ENCODE peak calls at places on chromosomes 4 and X, in four cellular contexts. L, N, R and B are unnamed samples.

GRCh38 chr4:88659061-88659889 is 38.4 kb downstream of the NAP1L5 start:
- DNase-seq in R (peak; percentile 87), L (peak; percentile 18), N (peak; percentile 25), B (peak; percentile 29)

GRCh38 chrX:9430346-9430745 is 34.5 kb upstream of the TBL1X start:
- DNase-seq in L (no peak), R (no peak), N (no peak), B (no peak)

GRCh38 chr4:137125011-137125410 is 407.3 kb downstream of the PCDH18 start:
- DNase-seq in L (no peak), R (peak; percentile 78), N (no peak), B (peak; percentile 13)

GRCh38 chrX:6024204-6024603 is 204.5 kb downstream of the NLGN4X start:
- DNase-seq in R (peak; percentile 1), N (no peak), L (no peak), B (no peak)

GRCh38 chrX:106919932-106920452 is at the start of gene CLDN2:
- DNase-seq in R (no peak), L (peak; percentile 75), N (no peak), B (peak; percentile 18)

GRCh38 chr4:187286536-187286935 is 562.9 kb upstream of the FAT1 start:
- DNase-seq in N (no peak), R (no peak), L (no peak), B (no peak)

GRCh38 chr4:19539192-19539591 is 712.5 kb upstream of the SLIT2 start:
- DNase-seq in R (no peak), L (no peak), N (no peak), B (no peak)

GRCh38 chrX:32839781-32840180 is 371.6 kb downstream of the DMD start:
- DNase-seq in N (no peak), L (no peak), R (no peak), B (no peak)

GRCh38 chr4:3372933-3373465 is 68.8 kb upstream of the HGFAC start:
- DNase-seq in R (no peak), L (no peak), N (no peak), B (no peak)

GRCh38 chr4:8607603-8608481 is 15.3 kb downstream of the CPZ start:
- DNase-seq in N (no peak), R (peak; percentile 38), L (peak; percentile 70), B (no peak)

GRCh38 chr4:76562161-76562560 is 127.1 kb downstream of the SHROOM3 start:
- DNase-seq in R (peak; percentile 79), N (no peak), L (no peak), B (peak; percentile 30)

GRCh38 chr4:58313444-58313843 is 1203.3 kb upstream of the IGFBP7 start:
- DNase-seq in R (no peak), N (no peak), L (no peak), B (no peak)

GRCh38 chr4:16457944-16458343 is 231.7 kb upstream of the TAPT1 start:
- DNase-seq in R (peak; percentile 54), L (no peak), N (no peak), B (no peak)

GRCh38 chrX:125131146-125131545 is 188.5 kb upstream of the TEX13C start:
- DNase-seq in N (no peak), L (no peak), R (peak; percentile 1), B (no peak)

GRCh38 chrX:73903941-73904340 is 340.9 kb downstream of the CHIC1 start:
- DNase-seq in N (no peak), L (no peak), R (no peak), B (no peak)

GRCh38 chrX:69210513-69211065 is 45.3 kb upstream of the PJA1 start:
- DNase-seq in N (no peak), R (no peak), L (no peak), B (no peak)

GRCh38 chr4:176380352-176381157 is 60.8 kb downstream of the SPCS3 start:
- DNase-seq in R (no peak), L (no peak), N (no peak), B (no peak)

GRCh38 chrX:37420179-37420578 is 71.0 kb downstream of the PRRG1 start:
- DNase-seq in R (peak; percentile 10), N (no peak), L (no peak), B (no peak)

GRCh38 chrX:50726296-50726695 is 87.7 kb downstream of the SHROOM4 start:
- DNase-seq in N (no peak), L (no peak), R (no peak), B (no peak)

GRCh38 chr4:101174679-101175078 is 172.6 kb downstream of the PPP3CA start:
- DNase-seq in R (no peak), N (no peak), L (no peak), B (no peak)

GRCh38 chr4:8522160-8523120 is 57.8 kb upstream of the GPR78 start:
- DNase-seq in L (no peak), R (no peak), N (no peak), B (no peak)

GRCh38 chrX:33014949-33015348 is 196.4 kb downstream of the DMD start:
- DNase-seq in N (no peak), L (no peak), R (no peak), B (no peak)

GRCh38 chrX:12973561-12974216 is 1.2 kb upstream of the TMSB4X start:
- DNase-seq in N (no peak), R (no peak), L (no peak), B (no peak)
- H3K4me3 ChIP-seq in N (peak overlapping the region; percentile 96), R (peak overlapping the region; percentile 99), L (peak overlapping the region; percentile 83), B (no peak overlapping the region)

DNA sequence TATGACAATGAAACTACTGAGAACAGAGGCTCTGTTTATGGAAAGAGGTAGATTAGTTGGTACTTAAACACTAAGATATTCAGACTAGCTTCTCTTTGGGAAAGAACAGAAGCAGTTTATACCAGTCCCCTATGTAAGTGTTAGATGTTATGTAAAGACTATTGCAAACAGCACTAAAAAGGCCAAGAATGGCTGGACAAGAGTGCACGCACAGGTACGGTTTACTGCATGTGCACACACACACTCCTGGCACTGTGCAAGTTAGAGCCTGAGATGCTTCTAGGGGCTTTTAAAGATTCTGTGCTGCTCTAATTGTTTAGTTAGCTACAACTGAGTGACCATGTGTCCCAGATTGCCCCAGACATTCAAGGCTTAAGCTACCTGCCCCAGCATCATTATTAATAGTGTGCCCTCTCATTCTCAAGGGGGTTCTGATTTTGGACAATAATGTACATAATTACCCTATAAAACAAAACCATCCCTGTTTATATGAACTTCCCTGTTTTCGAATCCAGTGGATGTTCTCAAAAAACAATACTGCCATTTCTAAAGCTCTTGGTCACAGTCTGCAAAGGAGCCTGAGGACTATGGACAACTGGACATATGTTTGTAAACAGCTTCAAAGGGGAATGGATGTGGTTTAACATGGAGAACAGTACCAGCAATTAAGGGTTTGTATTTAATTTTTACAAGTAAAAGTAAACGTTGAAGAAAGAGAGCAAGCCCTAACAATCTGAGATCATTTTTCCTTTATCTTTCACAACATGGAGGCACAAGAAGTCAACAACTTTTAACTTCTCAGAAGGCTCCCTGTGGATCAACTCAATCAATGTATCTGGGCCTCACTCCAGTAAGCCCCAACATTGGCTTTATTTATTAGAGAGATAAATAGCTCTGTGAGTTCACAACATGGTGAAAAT is 2.0 kb downstream of the SETD7 start:
- DNase-seq in L (no peak), N (no peak), R (peak; percentile 20), B (no peak)
- H3K4me3 ChIP-seq in L (peak overlapping the region; percentile 63), N (peak overlapping the region; percentile 94), R (peak overlapping the region; percentile 88), B (peak overlapping the region; percentile 71)

GRCh38 chr4:31291238-31291637 is 571.1 kb downstream of the PCDH7 start:
- DNase-seq in R (no peak), L (no peak), N (no peak), B (no peak)
- H3K4me3 ChIP-seq in R (no peak overlapping the region), L (no peak overlapping the region), N (no peak overlapping the region), B (no peak overlapping the region)

GRCh38 chrX:136766785-136767103 is 14.0 kb downstream of the ARHGEF6 start:
- DNase-seq in L (no peak), N (no peak), R (peak; percentile 23), B (no peak)
- H3K4me3 ChIP-seq in L (peak overlapping the region; percentile 53), N (peak overlapping the region; percentile 84), R (peak overlapping the region; percentile 76), B (peak overlapping the region; percentile 49)

DNA sequence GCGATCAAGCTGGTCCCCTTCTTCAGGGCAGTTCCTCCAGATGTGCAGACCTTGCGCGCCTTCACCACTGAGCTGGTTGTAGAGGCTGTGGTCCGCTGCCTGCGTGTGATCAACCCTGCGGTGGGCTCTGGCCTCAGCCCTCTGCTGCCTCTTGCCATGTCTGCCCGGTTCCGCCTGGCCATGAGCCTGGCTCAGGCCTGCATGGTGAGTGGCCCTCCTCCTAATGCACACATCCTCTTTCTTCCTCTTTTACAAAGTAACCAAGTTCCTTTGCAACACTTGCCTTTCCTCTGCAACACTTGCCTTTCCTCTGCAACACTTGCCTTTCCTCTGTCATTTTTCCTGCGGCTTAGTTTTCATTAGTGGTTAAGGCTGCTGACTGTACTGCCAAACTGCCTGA is 1.8 kb downstream of the CCDC22 start:
- DNase-seq in L (no peak), N (no peak), R (no peak), B (no peak)
- H3K4me3 ChIP-seq in L (no peak overlapping the region), N (no peak overlapping the region), R (no peak overlapping the region), B (no peak overlapping the region)

DNA sequence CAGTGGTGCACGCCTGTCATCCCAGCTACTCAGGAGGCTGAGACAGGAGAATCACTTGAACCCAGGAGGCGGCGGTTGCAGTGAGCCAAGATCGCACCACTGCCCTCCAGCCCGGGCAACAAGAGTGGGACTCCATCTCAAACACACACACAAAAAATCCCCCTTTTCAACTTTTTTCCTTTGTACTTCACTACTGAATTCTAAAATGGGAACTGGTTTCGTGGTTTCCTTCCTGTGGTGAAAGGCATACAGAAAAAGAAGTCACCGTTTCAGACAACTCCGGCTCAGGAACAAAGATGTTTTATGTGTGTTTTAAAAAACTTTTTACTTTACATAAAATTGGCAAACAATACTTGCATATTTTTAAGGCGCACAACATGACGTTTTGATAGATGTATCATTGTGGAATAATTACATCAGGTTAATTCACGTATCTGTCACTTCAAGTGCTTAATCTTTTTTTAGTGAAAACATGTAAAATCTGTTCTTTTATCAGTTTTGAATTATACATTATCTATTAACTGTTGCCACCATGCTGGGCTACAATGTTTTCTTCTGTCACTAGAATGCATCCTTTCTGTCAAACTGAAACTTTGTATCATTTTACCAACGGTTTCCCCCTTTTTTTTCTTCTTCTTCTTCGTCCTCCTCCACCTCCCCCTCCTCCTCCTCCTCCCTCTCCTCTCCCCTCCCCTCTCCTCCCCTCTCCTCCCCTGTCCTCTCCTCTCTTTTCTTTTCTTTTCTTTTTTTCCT is 186.0 kb downstream of the CRLF2 start:
- DNase-seq in R (no peak), L (no peak), N (no peak), B (no peak)
- H3K4me3 ChIP-seq in R (no peak overlapping the region), L (no peak overlapping the region), N (no peak overlapping the region), B (no peak overlapping the region)

GRCh38 chrX:71618787-71619186 is 476 bp upstream of the CXCR3 start:
- DNase-seq in R (no peak), N (no peak), L (no peak), B (no peak)

GRCh38 chrX:71617742-71618141 is 569 bp downstream of the CXCR3 start:
- DNase-seq in N (no peak), L (no peak), R (no peak), B (no peak)

GRCh38 chrX:71619193-71619592 is 882 bp upstream of the CXCR3 start:
- DNase-seq in R (no peak), N (no peak), L (no peak), B (no peak)

GRCh38 chrX:71616672-71617529 is 1.4 kb downstream of the CXCR3 start:
- DNase-seq in L (no peak), N (no peak), R (no peak), B (no peak)

DNA sequence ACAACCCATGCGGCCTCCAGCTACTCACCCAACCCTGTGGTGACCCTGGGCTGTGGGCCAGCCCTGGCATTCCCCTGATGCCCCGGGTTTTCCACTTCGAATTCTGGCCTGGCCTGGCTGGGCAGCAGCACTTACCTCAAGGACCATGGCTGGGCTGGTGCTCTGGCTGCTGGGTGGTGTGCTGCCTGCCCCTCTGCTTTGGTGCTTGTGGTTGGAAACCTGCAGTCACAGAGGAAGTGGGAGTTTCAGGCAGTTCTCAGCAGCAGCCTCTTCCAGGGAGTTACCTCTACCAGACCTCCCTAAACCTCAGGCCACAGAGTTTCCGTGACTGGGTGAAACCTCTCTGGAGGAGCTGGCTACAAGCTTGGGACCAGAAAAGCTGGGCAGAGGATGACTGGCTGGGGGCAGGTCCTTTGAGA is at the start of gene CXCR3:
- DNase-seq in R (no peak), N (no peak), L (no peak), B (peak; percentile 32)
- H3K4me3 ChIP-seq in R (no peak within 1 kb of the TSS), N (no peak within 1 kb of the TSS), L (no peak within 1 kb of the TSS), B (no peak within 1 kb of the TSS)

GRCh38 chr4:158209825-158210807 is at the start of gene TMEM144:
- DNase-seq in L (peak; percentile 63), R (peak; percentile 98), N (peak; percentile 89), B (peak; percentile 100)
- H3K4me3 ChIP-seq in L (peak within 1 kb of the TSS; percentile 40), R (peak within 1 kb of the TSS; percentile 82), N (peak within 1 kb of the TSS; percentile 69), B (peak within 1 kb of the TSS; percentile 57)